ENCODE peak calls at places on chromosome 20, in ten cellular contexts. H, K, L, Y, J, C, Q, X, E and B are unnamed samples.

GRCh38 chr20:59308493-59309201 is 8.2 kb downstream of the EDN3 start:
- DNase-seq in X (no peak), E (peak; percentile 90), C (no peak), Q (no peak), H (no peak), J (no peak), Y (no peak), K (peak; percentile 92), L (no peak), B (no peak)

GRCh38 chr20:15875446-15875845 is 697.8 kb downstream of the KIF16B start:
- DNase-seq in K (no peak), Q (no peak), C (no peak), X (no peak), E (no peak), L (no peak), J (no peak), Y (no peak), H (no peak), B (peak; percentile 4)

GRCh38 chr20:37898301-37899104 is 4.4 kb upstream of the VSTM2L start:
- DNase-seq in K (no peak), J (no peak), L (no peak), Q (no peak), X (no peak), E (no peak), H (no peak), Y (no peak), C (no peak), B (no peak)

GRCh38 chr20:7113577-7114466 is 346.3 kb downstream of the BMP2 start:
- DNase-seq in C (peak; percentile 59), H (peak; percentile 50), X (peak; percentile 53), J (peak; percentile 76), Y (peak; percentile 56), E (no peak), Q (no peak), L (no peak), K (no peak), B (no peak)

GRCh38 chr20:45751714-45752113 is 29.6 kb downstream of the SPINT4 start:
- DNase-seq in J (no peak), L (no peak), H (no peak), C (no peak), K (no peak), Q (no peak), E (no peak), Y (no peak), X (no peak), B (no peak)

GRCh38 chr20:25012616-25013189 is 20.2 kb upstream of the APMAP start:
- DNase-seq in Q (no peak), H (no peak), E (no peak), K (peak; percentile 40), J (no peak), X (no peak), C (no peak), Y (no peak), L (peak; percentile 48), B (no peak)

GRCh38 chr20:2751868-2752630 is 48.4 kb downstream of the CPXM1 start:
- DNase-seq in K (peak; percentile 58), E (no peak), Q (no peak), L (no peak), H (no peak), X (no peak), C (peak; percentile 43), J (no peak), Y (no peak), B (no peak)

GRCh38 chr20:35284267-35284991 is at the start of gene EIF6:
- DNase-seq in K (peak; percentile 91), E (peak; percentile 89), J (peak; percentile 95), Y (peak; percentile 96), H (peak; percentile 86), Q (peak; percentile 79), L (peak; percentile 86), X (peak; percentile 77), C (peak; percentile 89), B (no peak)

GRCh38 chr20:33239979-33240736 is 4.4 kb downstream of the BPIFA1 start:
- DNase-seq in Q (no peak), J (no peak), K (no peak), Y (no peak), E (no peak), L (peak; percentile 24), H (no peak), X (no peak), C (no peak), B (no peak)

GRCh38 chr20:36866681-36867485 is 9.1 kb upstream of the TLDC2 start:
- DNase-seq in Q (no peak), E (no peak), J (no peak), H (no peak), X (no peak), L (no peak), C (no peak), Y (no peak), K (no peak), B (no peak)

GRCh38 chr20:62127799-62128198 is 5.5 kb downstream of the LSM14B start:
- DNase-seq in J (no peak), L (no peak), Y (no peak), C (no peak), H (no peak), K (no peak), Q (no peak), E (no peak), X (no peak), B (no peak)

GRCh38 chr20:62122659-62123449 is 579 bp downstream of the LSM14B start:
- DNase-seq in H (peak; percentile 23), Q (no peak), Y (peak; percentile 78), E (peak; percentile 54), J (peak; percentile 45), X (peak; percentile 11), K (peak; percentile 64), C (peak; percentile 50), L (peak; percentile 79), B (no peak)

GRCh38 chr20:62123450-62124118 is 1.3 kb downstream of the LSM14B start:
- DNase-seq in J (peak; percentile 41), Y (no peak), Q (no peak), H (no peak), X (peak; percentile 28), E (no peak), L (no peak), K (no peak), C (no peak), B (no peak)

GRCh38 chr20:62128499-62128898 is 6.2 kb downstream of the LSM14B start:
- DNase-seq in K (no peak), X (no peak), L (no peak), Q (no peak), C (no peak), H (no peak), J (no peak), Y (no peak), E (no peak), B (no peak)

DNA sequence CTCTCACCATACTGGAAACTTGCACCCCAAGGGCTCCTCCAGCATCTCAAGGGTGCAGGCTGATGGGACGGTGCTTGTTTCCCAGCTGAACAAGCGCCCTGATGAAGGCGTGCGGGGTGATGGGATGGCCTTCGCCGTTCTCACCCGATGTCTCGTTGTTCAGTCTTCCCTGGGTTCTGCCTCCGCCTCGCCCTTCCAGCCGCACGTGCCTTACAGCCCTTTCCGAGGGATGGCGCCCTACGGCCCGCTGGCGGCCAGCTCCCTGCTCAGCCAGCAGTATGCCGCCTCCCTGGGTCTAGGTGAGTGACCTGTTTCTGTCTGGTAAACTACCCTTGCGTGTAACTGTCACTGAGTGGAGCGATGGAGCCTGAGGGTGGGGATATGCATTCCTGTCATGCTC is 3.9 kb downstream of the LSM14B start:
- DNase-seq in C (no peak), Q (no peak), K (no peak), Y (no peak), L (no peak), H (no peak), E (no peak), J (no peak), X (no peak), B (no peak)
- H3K36me3 ChIP-seq in C (peaks cover 36% of the 10 kb centered on the region), Q (peaks cover 44% of the 10 kb centered on the region), K (peaks cover 67% of the 10 kb centered on the region), Y (peaks cover 61% of the 10 kb centered on the region), L (peaks cover 68% of the 10 kb centered on the region), H (peaks cover 34% of the 10 kb centered on the region), E (peaks cover 27% of the 10 kb centered on the region), J (peaks cover 64% of the 10 kb centered on the region), X (peaks cover 9% of the 10 kb centered on the region), B (peaks cover 6% of the 10 kb centered on the region)

DNA sequence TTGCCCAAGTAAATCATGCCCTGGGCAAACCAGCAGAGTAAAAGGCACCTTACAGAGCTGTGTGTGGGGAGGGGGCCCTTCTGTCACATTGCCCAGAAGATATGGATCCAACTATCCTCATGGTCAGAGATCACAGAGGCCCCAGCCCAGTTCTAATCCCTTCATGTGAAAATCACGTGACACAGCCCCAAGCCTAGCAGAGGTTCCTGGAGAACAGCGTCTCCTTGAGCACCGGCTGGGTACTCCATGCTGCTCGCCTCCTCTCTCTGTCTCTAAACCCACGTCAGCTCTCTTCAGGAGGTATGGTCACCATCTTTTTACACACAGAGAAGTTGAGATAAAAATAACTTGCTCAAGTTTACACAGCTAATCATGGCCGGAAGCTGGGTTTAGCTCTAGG is 230.2 kb downstream of the ANKRD60 start:
- DNase-seq in K (no peak), Q (no peak), E (no peak), C (no peak), J (peak; percentile 27), Y (no peak), H (no peak), L (peak; percentile 44), X (no peak), B (no peak)
- TF ChIP-seq CTCF in K (no peak), Q (peak; percentile 37), E (no peak), C (no peak), J (peak; percentile 19), Y (no peak), H (no peak), L (no peak), X (no peak), B (no peak)

GRCh38 chr20:23367770-23368169 is 5.8 kb downstream of the GZF1 start:
- DNase-seq in Y (no peak), Q (no peak), H (no peak), L (no peak), X (no peak), E (no peak), J (no peak), C (peak; percentile 78), K (no peak), B (no peak)
- H3K36me3 ChIP-seq in Y (peaks cover 80% of the 10 kb centered on the region), Q (peaks cover 42% of the 10 kb centered on the region), H (peaks cover 18% of the 10 kb centered on the region), L (peaks cover 57% of the 10 kb centered on the region), X (peaks cover 40% of the 10 kb centered on the region), E (peaks cover 6% of the 10 kb centered on the region), J (peaks cover 14% of the 10 kb centered on the region), C (peaks cover 52% of the 10 kb centered on the region), K (peaks cover 53% of the 10 kb centered on the region), B (peaks cover 2% of the 10 kb centered on the region)

DNA sequence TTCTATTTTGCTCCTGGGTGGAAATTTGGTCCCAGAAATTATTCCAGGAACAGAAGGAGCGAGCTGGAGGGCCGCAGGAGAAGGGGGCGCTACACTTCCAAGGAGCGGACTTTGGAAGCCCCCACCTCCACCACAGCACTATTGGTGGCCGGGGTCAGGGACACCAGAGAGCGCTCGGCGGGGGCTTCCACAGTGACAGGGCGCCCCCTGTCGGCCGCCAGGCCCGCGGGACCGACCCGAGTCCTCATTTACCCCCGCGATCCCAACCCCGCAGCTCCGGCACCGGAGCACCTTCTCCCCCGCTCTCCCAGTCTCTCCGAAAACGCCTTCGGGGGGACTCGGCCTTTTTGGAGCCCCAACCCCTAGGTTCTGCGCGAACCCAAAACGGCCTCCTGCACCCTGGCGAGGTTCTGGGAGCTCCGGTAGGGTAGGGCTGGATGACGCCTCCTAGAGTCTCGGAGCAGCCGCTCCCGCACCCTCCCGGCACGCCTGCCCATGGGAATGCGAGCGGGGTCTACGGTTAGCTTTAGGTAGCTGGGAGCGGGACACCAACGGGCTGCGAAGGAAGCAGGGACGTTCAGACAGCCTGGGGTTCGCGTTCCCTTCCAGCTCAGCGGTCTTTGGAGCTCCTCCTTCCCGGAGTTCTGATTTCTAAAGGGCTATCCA is 2.4 kb upstream of the FOXA2 start:
- DNase-seq in Y (peak; percentile 74), K (peak; percentile 71), X (no peak), E (peak; percentile 85), H (no peak), J (peak; percentile 87), C (peak; percentile 63), Q (no peak), L (no peak), B (no peak)
- TF ChIP-seq CTCF in Y (peak; percentile 58), K (peak; percentile 52), X (peak; percentile 80), E (peak; percentile 76), H (peak; percentile 35), J (peak; percentile 84), C (peak; percentile 95), Q (peak; percentile 73), L (peak; percentile 31), B (peak; percentile 66)